ENCODE peak calls at places on chromosome 14, in eight cellular contexts. S is CD8-positive, alpha-beta T cell; Q is GM19239; X is amniotic epithelial cell; Y is CD8-positive, alpha-beta memory T cell; T is esophagus squamous epithelium; R is stimulated activated CD4-positive, alpha-beta T cell treated with anti-CD3 and anti-CD28 coated beads, Interleukin-2, amount 100 ng/mL, for 48 hours; K is stimulated activated CD8-positive, alpha-beta memory T cell treated with anti-CD3 and anti-CD28 coated beads, Interleukin-15, amount 100 ng/mL, for 24 hours. H is an unnamed sample.

GRCh38 chr14:99605299-99605961 is 1.4 kb upstream of the CCDC85C start:
- DNase-seq in S (peak; percentile 73), Q (peak; percentile 52), X (peak; percentile 55), Y (peak; percentile 89), T (no peak), R (peak; percentile 61), K (peak; percentile 29), H (no peak)

GRCh38 chr14:68291820-68292219 is 472.2 kb downstream of the RAD51B start:
- DNase-seq in S (no peak), Q (no peak), X (no peak), Y (no peak), T (no peak), R (no peak), K (no peak), H (no peak)

GRCh38 chr14:61911534-61911933 is 149.3 kb downstream of the SNAPC1 start:
- DNase-seq in S (no peak), Q (no peak), X (no peak), Y (no peak), T (no peak), R (no peak), K (no peak), H (no peak)

GRCh38 chr14:94010625-94011024 is 13.5 kb downstream of the CCDC197 start:
- DNase-seq in S (no peak), Q (no peak), X (no peak), Y (no peak), T (no peak), R (no peak), K (no peak), H (no peak)

GRCh38 chr14:67622675-67623074 is 3.0 kb downstream of the ARG2 start:
- DNase-seq in S (no peak), Q (no peak), X (peak; percentile 95), Y (no peak), T (no peak), R (peak; percentile 9), K (no peak), H (no peak)

GRCh38 chr14:32023540-32023939 is 53.6 kb upstream of the ARHGAP5 start:
- DNase-seq in S (no peak), Q (no peak), X (peak; percentile 65), Y (no peak), T (no peak), R (no peak), K (no peak), H (no peak)

GRCh38 chr14:76227450-76228050 is 75.8 kb downstream of the GPATCH2L start:
- DNase-seq in S (no peak), Q (no peak), X (peak; percentile 90), Y (no peak), T (no peak), R (no peak), K (no peak), H (no peak)

GRCh38 chr14:61866932-61867920 is 105.0 kb downstream of the SNAPC1 start:
- DNase-seq in S (no peak), Q (peak; percentile 22), X (no peak), Y (no peak), T (no peak), R (no peak), K (no peak), H (no peak)

GRCh38 chr14:74508844-74509428 is 15.4 kb downstream of the ISCA2 start:
- DNase-seq in S (no peak), Q (no peak), X (no peak), Y (no peak), T (no peak), R (no peak), K (no peak), H (no peak)

GRCh38 chr14:88729159-88729558 is 63.6 kb downstream of the EML5 start:
- DNase-seq in S (no peak), Q (no peak), X (no peak), Y (no peak), T (no peak), R (no peak), K (no peak), H (no peak)

GRCh38 chr14:91975763-91976162 is 28.3 kb upstream of the FBLN5 start:
- DNase-seq in S (no peak), Q (no peak), X (no peak), Y (no peak), T (no peak), R (no peak), K (no peak), H (no peak)

GRCh38 chr14:93723001-93723400 is 65.3 kb downstream of the PRIMA1 start:
- DNase-seq in S (no peak), Q (no peak), X (no peak), Y (no peak), T (no peak), R (no peak), K (no peak), H (no peak)

GRCh38 chr14:89504602-89505320 is 87.7 kb upstream of the FOXN3 start:
- DNase-seq in S (no peak), Q (peak; percentile 26), X (peak; percentile 67), Y (no peak), T (no peak), R (no peak), K (no peak), H (no peak)

GRCh38 chr14:69050235-69051184 is 71.4 kb upstream of the ACTN1 start:
- DNase-seq in S (no peak), Q (no peak), X (peak; percentile 62), Y (no peak), T (no peak), R (no peak), K (no peak), H (no peak)

GRCh38 chr14:82112210-82112839 is 578.7 kb upstream of the SEL1L start:
- DNase-seq in S (no peak), Q (no peak), X (no peak), Y (no peak), T (no peak), R (no peak), K (no peak), H (no peak)

GRCh38 chr14:70714055-70714550 is 72.4 kb downstream of the TTC9 start:
- DNase-seq in S (peak; percentile 29), Q (peak; percentile 25), X (peak; percentile 51), Y (peak; percentile 59), T (no peak), R (peak; percentile 57), K (no peak), H (no peak)

GRCh38 chr14:90857866-90858265 is 41.6 kb upstream of the TTC7B start:
- DNase-seq in S (no peak), Q (no peak), X (no peak), Y (no peak), T (no peak), R (no peak), K (no peak), H (no peak)

GRCh38 chr14:101475468-101476257 is 85.6 kb upstream of the DIO3 start:
- DNase-seq in S (no peak), Q (no peak), X (peak; percentile 94), Y (peak; percentile 35), T (no peak), R (no peak), K (no peak), H (no peak)

GRCh38 chr14:106530031-106530422 is 1003.6 kb downstream of the TMEM121 start:
- DNase-seq in S (no peak), Q (no peak), X (no peak), Y (no peak), T (no peak), R (no peak), K (no peak), H (no peak)

GRCh38 chr14:76829016-76829365 is 2.8 kb downstream of the LRRC74A start:
- DNase-seq in S (no peak), Q (no peak), X (peak; percentile 27), Y (no peak), T (no peak), R (no peak), K (no peak), H (no peak)

GRCh38 chr14:90624228-90624627 is 192.0 kb downstream of the TTC7B start:
- DNase-seq in S (no peak), Q (no peak), X (peak; percentile 31), Y (no peak), T (no peak), R (no peak), K (no peak), H (no peak)

GRCh38 chr14:35534130-35534883 is at the start of gene INSM2:
- DNase-seq in S (no peak), Q (peak; percentile 8), X (peak; percentile 13), Y (no peak), T (no peak), R (peak; percentile 7), K (no peak), H (no peak)

GRCh38 chr14:89349196-89350008 is 67.6 kb downstream of the FOXN3 start:
- DNase-seq in S (no peak), Q (no peak), X (peak; percentile 66), Y (no peak), T (no peak), R (no peak), K (no peak), H (no peak)

GRCh38 chr14:77782202-77782601 is 17.7 kb upstream of the ADCK1 start:
- DNase-seq in S (no peak), Q (no peak), X (peak; percentile 44), Y (no peak), T (no peak), R (no peak), K (no peak), H (no peak)

GRCh38 chr14:28609228-28609828 is 157.3 kb upstream of the FOXG1 start:
- DNase-seq in S (no peak), Q (no peak), X (peak; percentile 46), Y (no peak), T (no peak), R (peak; percentile 7), K (no peak), H (no peak)

GRCh38 chr14:22560638-22561365 is 28.2 kb downstream of the DAD1 start:
- DNase-seq in S (no peak), Q (no peak), X (no peak), Y (no peak), T (no peak), R (no peak), K (no peak), H (no peak)

H was measured in thoracic aorta.